ENCODE peak calls at places on chromosomes 5 and 9, in six cellular contexts. One of them, this sample, is unnamed.

GRCh38 chr9:32741706-32742105 is 41.6 kb upstream of the TMEM215 start:
- DNase-seq in HT1080: peak
- DNase-seq in MM.1S: no peak
- DNase-seq in A172: peak
- DNase-seq in aorta: no peak
- DNase-seq in NK-92 treated with Interleukin-12 subunit alpha and Interleukin-12 subunit beta, amount 100 ng/mL, for 24 hours: no peak
- DNase-seq in this sample: peak

GRCh38 chr9:109110326-109111014 is 9.3 kb downstream of the TMEM245 start:
- DNase-seq in HT1080: peak
- DNase-seq in MM.1S: no peak
- DNase-seq in A172: peak
- DNase-seq in aorta: no peak
- DNase-seq in NK-92 treated with Interleukin-12 subunit alpha and Interleukin-12 subunit beta, amount 100 ng/mL, for 24 hours: no peak
- DNase-seq in this sample: peak

GRCh38 chr5:456351-457194 is 13.6 kb downstream of the EXOC3 start:
- DNase-seq in HT1080: no peak
- DNase-seq in MM.1S: no peak
- DNase-seq in A172: no peak
- DNase-seq in aorta: peak
- DNase-seq in NK-92 treated with Interleukin-12 subunit alpha and Interleukin-12 subunit beta, amount 100 ng/mL, for 24 hours: no peak
- DNase-seq in this sample: no peak

GRCh38 chr5:179125789-179126505 is 65.8 kb downstream of the ZNF354C start:
- DNase-seq in HT1080: no peak
- DNase-seq in MM.1S: no peak
- DNase-seq in A172: no peak
- DNase-seq in aorta: peak
- DNase-seq in NK-92 treated with Interleukin-12 subunit alpha and Interleukin-12 subunit beta, amount 100 ng/mL, for 24 hours: no peak
- DNase-seq in this sample: no peak

GRCh38 chr9:114287001-114287762 is 35.7 kb upstream of the ORM1 start:
- DNase-seq in HT1080: no peak
- DNase-seq in MM.1S: no peak
- DNase-seq in A172: no peak
- DNase-seq in aorta: peak
- DNase-seq in NK-92 treated with Interleukin-12 subunit alpha and Interleukin-12 subunit beta, amount 100 ng/mL, for 24 hours: no peak
- DNase-seq in this sample: no peak

GRCh38 chr5:138498381-138498780 is 33.1 kb downstream of the EGR1 start:
- DNase-seq in HT1080: no peak
- DNase-seq in MM.1S: no peak
- DNase-seq in A172: no peak
- DNase-seq in aorta: no peak
- DNase-seq in NK-92 treated with Interleukin-12 subunit alpha and Interleukin-12 subunit beta, amount 100 ng/mL, for 24 hours: no peak
- DNase-seq in this sample: no peak

GRCh38 chr9:80157561-80157983 is 585.8 kb downstream of the TLE4 start:
- DNase-seq in HT1080: no peak
- DNase-seq in MM.1S: no peak
- DNase-seq in A172: peak
- DNase-seq in aorta: no peak
- DNase-seq in NK-92 treated with Interleukin-12 subunit alpha and Interleukin-12 subunit beta, amount 100 ng/mL, for 24 hours: no peak
- DNase-seq in this sample: peak

GRCh38 chr5:157471709-157472108 is 11.7 kb downstream of the NIPAL4 start:
- DNase-seq in HT1080: peak
- DNase-seq in MM.1S: peak
- DNase-seq in A172: peak
- DNase-seq in aorta: no peak
- DNase-seq in NK-92 treated with Interleukin-12 subunit alpha and Interleukin-12 subunit beta, amount 100 ng/mL, for 24 hours: no peak
- DNase-seq in this sample: peak

GRCh38 chr9:94156549-94157407 is 72.5 kb downstream of the PTPDC1 start:
- DNase-seq in HT1080: peak
- DNase-seq in MM.1S: no peak
- DNase-seq in A172: peak
- DNase-seq in aorta: peak
- DNase-seq in NK-92 treated with Interleukin-12 subunit alpha and Interleukin-12 subunit beta, amount 100 ng/mL, for 24 hours: no peak
- DNase-seq in this sample: peak

GRCh38 chr9:131366745-131367401 is 27.0 kb upstream of the PRRC2B start:
- DNase-seq in HT1080: peak
- DNase-seq in MM.1S: no peak
- DNase-seq in A172: peak
- DNase-seq in aorta: no peak
- DNase-seq in NK-92 treated with Interleukin-12 subunit alpha and Interleukin-12 subunit beta, amount 100 ng/mL, for 24 hours: no peak
- DNase-seq in this sample: peak

GRCh38 chr9:96636368-96636767 is 16.7 kb upstream of the CDC14B start:
- DNase-seq in HT1080: no peak
- DNase-seq in MM.1S: no peak
- DNase-seq in A172: no peak
- DNase-seq in aorta: no peak
- DNase-seq in NK-92 treated with Interleukin-12 subunit alpha and Interleukin-12 subunit beta, amount 100 ng/mL, for 24 hours: no peak
- DNase-seq in this sample: no peak

GRCh38 chr9:134189167-134189474 is 24.8 kb upstream of the RNU6ATAC start:
- DNase-seq in HT1080: no peak
- DNase-seq in MM.1S: no peak
- DNase-seq in A172: no peak
- DNase-seq in aorta: peak
- DNase-seq in NK-92 treated with Interleukin-12 subunit alpha and Interleukin-12 subunit beta, amount 100 ng/mL, for 24 hours: no peak
- DNase-seq in this sample: no peak

GRCh38 chr9:93576296-93577044 is at the start of gene PHF2:
- DNase-seq in HT1080: no peak
- DNase-seq in MM.1S: peak
- DNase-seq in A172: no peak
- DNase-seq in aorta: no peak
- DNase-seq in NK-92 treated with Interleukin-12 subunit alpha and Interleukin-12 subunit beta, amount 100 ng/mL, for 24 hours: no peak
- DNase-seq in this sample: no peak

GRCh38 chr9:133122935-133123611 is 2.0 kb upstream of the RALGDS start:
- DNase-seq in HT1080: no peak
- DNase-seq in MM.1S: no peak
- DNase-seq in A172: peak
- DNase-seq in aorta: no peak
- DNase-seq in NK-92 treated with Interleukin-12 subunit alpha and Interleukin-12 subunit beta, amount 100 ng/mL, for 24 hours: no peak
- DNase-seq in this sample: no peak

GRCh38 chr5:36661446-36662220 is 55.2 kb downstream of the SLC1A3 start:
- DNase-seq in HT1080: no peak
- DNase-seq in MM.1S: no peak
- DNase-seq in A172: no peak
- DNase-seq in aorta: no peak
- DNase-seq in NK-92 treated with Interleukin-12 subunit alpha and Interleukin-12 subunit beta, amount 100 ng/mL, for 24 hours: no peak
- DNase-seq in this sample: peak

GRCh38 chr5:77463905-77464304 is 28.2 kb downstream of the WDR41 start:
- DNase-seq in HT1080: no peak
- DNase-seq in MM.1S: no peak
- DNase-seq in A172: no peak
- DNase-seq in aorta: no peak
- DNase-seq in NK-92 treated with Interleukin-12 subunit alpha and Interleukin-12 subunit beta, amount 100 ng/mL, for 24 hours: no peak
- DNase-seq in this sample: no peak

GRCh38 chr5:168433982-168434381 is 52.3 kb upstream of the RARS1 start:
- DNase-seq in HT1080: no peak
- DNase-seq in MM.1S: no peak
- DNase-seq in A172: no peak
- DNase-seq in aorta: no peak
- DNase-seq in NK-92 treated with Interleukin-12 subunit alpha and Interleukin-12 subunit beta, amount 100 ng/mL, for 24 hours: no peak
- DNase-seq in this sample: peak

GRCh38 chr5:1161108-1161831 is 40.1 kb upstream of the SLC6A19 start:
- DNase-seq in HT1080: peak
- DNase-seq in MM.1S: no peak
- DNase-seq in A172: peak
- DNase-seq in aorta: peak
- DNase-seq in NK-92 treated with Interleukin-12 subunit alpha and Interleukin-12 subunit beta, amount 100 ng/mL, for 24 hours: no peak
- DNase-seq in this sample: peak

GRCh38 chr9:137049544-137050449 is 3.8 kb upstream of the NPDC1 start:
- DNase-seq in HT1080: no peak
- DNase-seq in MM.1S: peak
- DNase-seq in A172: peak
- DNase-seq in aorta: no peak
- DNase-seq in NK-92 treated with Interleukin-12 subunit alpha and Interleukin-12 subunit beta, amount 100 ng/mL, for 24 hours: no peak
- DNase-seq in this sample: peak

GRCh38 chr5:82812575-82812974 is 264.6 kb downstream of the TMEM167A start:
- DNase-seq in HT1080: no peak
- DNase-seq in MM.1S: no peak
- DNase-seq in A172: no peak
- DNase-seq in aorta: no peak
- DNase-seq in NK-92 treated with Interleukin-12 subunit alpha and Interleukin-12 subunit beta, amount 100 ng/mL, for 24 hours: no peak
- DNase-seq in this sample: no peak

GRCh38 chr5:1386274-1386717 is 41.4 kb upstream of the CLPTM1L start:
- DNase-seq in HT1080: no peak
- DNase-seq in MM.1S: peak
- DNase-seq in A172: no peak
- DNase-seq in aorta: peak
- DNase-seq in NK-92 treated with Interleukin-12 subunit alpha and Interleukin-12 subunit beta, amount 100 ng/mL, for 24 hours: no peak
- DNase-seq in this sample: peak

GRCh38 chr9:83266618-83267543 is 203.9 kb upstream of the RASEF start:
- DNase-seq in HT1080: peak
- DNase-seq in MM.1S: no peak
- DNase-seq in A172: peak
- DNase-seq in aorta: no peak
- DNase-seq in NK-92 treated with Interleukin-12 subunit alpha and Interleukin-12 subunit beta, amount 100 ng/mL, for 24 hours: no peak
- DNase-seq in this sample: peak

GRCh38 chr5:173245319-173246134 is 10.5 kb upstream of the NKX2-5 start:
- DNase-seq in HT1080: no peak
- DNase-seq in MM.1S: no peak
- DNase-seq in A172: no peak
- DNase-seq in aorta: no peak
- DNase-seq in NK-92 treated with Interleukin-12 subunit alpha and Interleukin-12 subunit beta, amount 100 ng/mL, for 24 hours: no peak
- DNase-seq in this sample: no peak

GRCh38 chr9:121780641-121781040 is 129.2 kb downstream of the DAB2IP start:
- DNase-seq in HT1080: no peak
- DNase-seq in MM.1S: no peak
- DNase-seq in A172: no peak
- DNase-seq in aorta: no peak
- DNase-seq in NK-92 treated with Interleukin-12 subunit alpha and Interleukin-12 subunit beta, amount 100 ng/mL, for 24 hours: no peak
- DNase-seq in this sample: no peak

GRCh38 chr9:5801739-5802113 is 31.2 kb downstream of the ERMP1 start:
- DNase-seq in HT1080: no peak
- DNase-seq in MM.1S: no peak
- DNase-seq in A172: no peak
- DNase-seq in aorta: no peak
- DNase-seq in NK-92 treated with Interleukin-12 subunit alpha and Interleukin-12 subunit beta, amount 100 ng/mL, for 24 hours: no peak
- DNase-seq in this sample: no peak

GRCh38 chr5:75566710-75567309 is 44.4 kb upstream of the ANKDD1B start:
- DNase-seq in HT1080: peak
- DNase-seq in MM.1S: peak
- DNase-seq in A172: peak
- DNase-seq in aorta: no peak
- DNase-seq in NK-92 treated with Interleukin-12 subunit alpha and Interleukin-12 subunit beta, amount 100 ng/mL, for 24 hours: peak
- DNase-seq in this sample: peak

GRCh38 chr9:81410201-81410600 is 279.1 kb downstream of the TLE1 start:
- DNase-seq in HT1080: peak
- DNase-seq in MM.1S: no peak
- DNase-seq in A172: peak
- DNase-seq in aorta: no peak
- DNase-seq in NK-92 treated with Interleukin-12 subunit alpha and Interleukin-12 subunit beta, amount 100 ng/mL, for 24 hours: no peak
- DNase-seq in this sample: peak

GRCh38 chr5:65364907-65365306 is 116.8 kb downstream of the ADAMTS6 start:
- DNase-seq in HT1080: no peak
- DNase-seq in MM.1S: no peak
- DNase-seq in A172: no peak
- DNase-seq in aorta: no peak
- DNase-seq in NK-92 treated with Interleukin-12 subunit alpha and Interleukin-12 subunit beta, amount 100 ng/mL, for 24 hours: no peak
- DNase-seq in this sample: peak

GRCh38 chr5:168685566-168685965 is 106.4 kb upstream of the PANK3 start:
- DNase-seq in HT1080: no peak
- DNase-seq in MM.1S: no peak
- DNase-seq in A172: no peak
- DNase-seq in aorta: no peak
- DNase-seq in NK-92 treated with Interleukin-12 subunit alpha and Interleukin-12 subunit beta, amount 100 ng/mL, for 24 hours: no peak
- DNase-seq in this sample: no peak

GRCh38 chr5:129963359-129963758 is 59.1 kb downstream of the CHSY3 start:
- DNase-seq in HT1080: peak
- DNase-seq in MM.1S: no peak
- DNase-seq in A172: peak
- DNase-seq in aorta: no peak
- DNase-seq in NK-92 treated with Interleukin-12 subunit alpha and Interleukin-12 subunit beta, amount 100 ng/mL, for 24 hours: no peak
- DNase-seq in this sample: peak

GRCh38 chr9:89372979-89373378 is 54.7 kb downstream of the SECISBP2 start:
- DNase-seq in HT1080: no peak
- DNase-seq in MM.1S: no peak
- DNase-seq in A172: no peak
- DNase-seq in aorta: no peak
- DNase-seq in NK-92 treated with Interleukin-12 subunit alpha and Interleukin-12 subunit beta, amount 100 ng/mL, for 24 hours: no peak
- DNase-seq in this sample: no peak

GRCh38 chr5:78542321-78542840 is 106.2 kb downstream of the LHFPL2 start:
- DNase-seq in HT1080: no peak
- DNase-seq in MM.1S: no peak
- DNase-seq in A172: no peak
- DNase-seq in aorta: no peak
- DNase-seq in NK-92 treated with Interleukin-12 subunit alpha and Interleukin-12 subunit beta, amount 100 ng/mL, for 24 hours: no peak
- DNase-seq in this sample: no peak

GRCh38 chr5:116865651-116866050 is 291.0 kb upstream of the SEMA6A start:
- DNase-seq in HT1080: no peak
- DNase-seq in MM.1S: no peak
- DNase-seq in A172: no peak
- DNase-seq in aorta: no peak
- DNase-seq in NK-92 treated with Interleukin-12 subunit alpha and Interleukin-12 subunit beta, amount 100 ng/mL, for 24 hours: no peak
- DNase-seq in this sample: no peak

GRCh38 chr5:56564451-56565223 is 250.7 kb upstream of the MAP3K1 start:
- DNase-seq in HT1080: no peak
- DNase-seq in MM.1S: no peak
- DNase-seq in A172: no peak
- DNase-seq in aorta: no peak
- DNase-seq in NK-92 treated with Interleukin-12 subunit alpha and Interleukin-12 subunit beta, amount 100 ng/mL, for 24 hours: no peak
- DNase-seq in this sample: no peak

GRCh38 chr5:305459-305858 is 16.1 kb upstream of the AHRR start:
- DNase-seq in HT1080: no peak
- DNase-seq in MM.1S: no peak
- DNase-seq in A172: no peak
- DNase-seq in aorta: peak
- DNase-seq in NK-92 treated with Interleukin-12 subunit alpha and Interleukin-12 subunit beta, amount 100 ng/mL, for 24 hours: no peak
- DNase-seq in this sample: no peak

GRCh38 chr5:137708796-137709559 is 26.9 kb downstream of the KLHL3 start:
- DNase-seq in HT1080: no peak
- DNase-seq in MM.1S: peak
- DNase-seq in A172: no peak
- DNase-seq in aorta: no peak
- DNase-seq in NK-92 treated with Interleukin-12 subunit alpha and Interleukin-12 subunit beta, amount 100 ng/mL, for 24 hours: no peak
- DNase-seq in this sample: no peak

GRCh38 chr5:32522429-32523143 is 62.8 kb upstream of the SUB1 start:
- DNase-seq in HT1080: peak
- DNase-seq in MM.1S: no peak
- DNase-seq in A172: peak
- DNase-seq in aorta: no peak
- DNase-seq in NK-92 treated with Interleukin-12 subunit alpha and Interleukin-12 subunit beta, amount 100 ng/mL, for 24 hours: no peak
- DNase-seq in this sample: peak

GRCh38 chr5:10045376-10045775 is 204.3 kb downstream of the ATPSCKMT start:
- DNase-seq in HT1080: no peak
- DNase-seq in MM.1S: no peak
- DNase-seq in A172: no peak
- DNase-seq in aorta: no peak
- DNase-seq in NK-92 treated with Interleukin-12 subunit alpha and Interleukin-12 subunit beta, amount 100 ng/mL, for 24 hours: no peak
- DNase-seq in this sample: no peak

GRCh38 chr9:134944916-134945315 is 27.2 kb upstream of the FCN1 start:
- DNase-seq in HT1080: no peak
- DNase-seq in MM.1S: no peak
- DNase-seq in A172: no peak
- DNase-seq in aorta: peak
- DNase-seq in NK-92 treated with Interleukin-12 subunit alpha and Interleukin-12 subunit beta, amount 100 ng/mL, for 24 hours: no peak
- DNase-seq in this sample: no peak

GRCh38 chr5:74414228-74414627 is 226.3 kb downstream of the ENC1 start:
- DNase-seq in HT1080: no peak
- DNase-seq in MM.1S: no peak
- DNase-seq in A172: no peak
- DNase-seq in aorta: no peak
- DNase-seq in NK-92 treated with Interleukin-12 subunit alpha and Interleukin-12 subunit beta, amount 100 ng/mL, for 24 hours: no peak
- DNase-seq in this sample: no peak

This sample was measured in RPMI7951.